ENCODE peak calls at places on chromosomes 3 and 15, in seven cellular contexts. One of them, this sample, is unnamed.

GRCh38 chr15:75067123-75067854 is 43.9 kb downstream of the PPCDC start:
- DNase-seq in pancreas: no peak
- DNase-seq in mucosa of descending colon: no peak
- DNase-seq in body of pancreas: no peak
- DNase-seq in PC-3: peak; percentile 87
- DNase-seq in heart right ventricle: no peak
- DNase-seq in CD4-positive, CD25-positive, alpha-beta regulatory T cell: peak; percentile 42
- DNase-seq in this sample: no peak

GRCh38 chr15:31977812-31978662 is 52.3 kb upstream of the CHRNA7 start:
- DNase-seq in mucosa of descending colon: peak; percentile 79
- DNase-seq in body of pancreas: peak; percentile 58
- DNase-seq in heart right ventricle: peak; percentile 62
- DNase-seq in PC-3: peak; percentile 52
- DNase-seq in pancreas: peak; percentile 90
- DNase-seq in CD4-positive, CD25-positive, alpha-beta regulatory T cell: peak; percentile 36
- DNase-seq in this sample: peak; percentile 68

GRCh38 chr3:52649461-52650210 is 36.1 kb downstream of the PBRM1 start:
- DNase-seq in body of pancreas: no peak
- DNase-seq in heart right ventricle: no peak
- DNase-seq in PC-3: no peak
- DNase-seq in CD4-positive, CD25-positive, alpha-beta regulatory T cell: no peak
- DNase-seq in mucosa of descending colon: no peak
- DNase-seq in pancreas: no peak
- DNase-seq in this sample: no peak

GRCh38 chr3:61985020-61985419 is 388.3 kb downstream of the FEZF2 start:
- DNase-seq in CD4-positive, CD25-positive, alpha-beta regulatory T cell: no peak
- DNase-seq in mucosa of descending colon: no peak
- DNase-seq in body of pancreas: no peak
- DNase-seq in pancreas: no peak
- DNase-seq in heart right ventricle: no peak
- DNase-seq in PC-3: peak; percentile 10
- DNase-seq in this sample: no peak

GRCh38 chr3:40672861-40673260 is 148.1 kb downstream of the ZNF621 start:
- DNase-seq in body of pancreas: no peak
- DNase-seq in mucosa of descending colon: no peak
- DNase-seq in pancreas: no peak
- DNase-seq in heart right ventricle: no peak
- DNase-seq in PC-3: no peak
- DNase-seq in CD4-positive, CD25-positive, alpha-beta regulatory T cell: no peak
- DNase-seq in this sample: no peak

GRCh38 chr3:178155521-178155920 is 380.7 kb upstream of the KCNMB2 start:
- DNase-seq in PC-3: peak; percentile 19
- DNase-seq in heart right ventricle: no peak
- DNase-seq in CD4-positive, CD25-positive, alpha-beta regulatory T cell: no peak
- DNase-seq in pancreas: no peak
- DNase-seq in body of pancreas: no peak
- DNase-seq in mucosa of descending colon: peak; percentile 5
- DNase-seq in this sample: no peak

GRCh38 chr15:70976856-70977255 is 84.2 kb downstream of the LRRC49 start:
- DNase-seq in CD4-positive, CD25-positive, alpha-beta regulatory T cell: no peak
- DNase-seq in heart right ventricle: no peak
- DNase-seq in mucosa of descending colon: no peak
- DNase-seq in pancreas: no peak
- DNase-seq in body of pancreas: no peak
- DNase-seq in PC-3: peak; percentile 45
- DNase-seq in this sample: no peak

GRCh38 chr15:80251505-80252280 is at the start of gene CTXND1:
- DNase-seq in pancreas: peak; percentile 76
- DNase-seq in CD4-positive, CD25-positive, alpha-beta regulatory T cell: no peak
- DNase-seq in mucosa of descending colon: no peak
- DNase-seq in body of pancreas: no peak
- DNase-seq in PC-3: no peak
- DNase-seq in heart right ventricle: no peak
- DNase-seq in this sample: no peak

GRCh38 chr15:40766906-40767837 is 2.6 kb upstream of the C15orf62 start:
- DNase-seq in PC-3: peak; percentile 54
- DNase-seq in mucosa of descending colon: no peak
- DNase-seq in pancreas: no peak
- DNase-seq in body of pancreas: no peak
- DNase-seq in CD4-positive, CD25-positive, alpha-beta regulatory T cell: no peak
- DNase-seq in heart right ventricle: no peak
- DNase-seq in this sample: no peak

GRCh38 chr15:87736921-87737389 is 519.6 kb downstream of the NTRK3 start:
- DNase-seq in heart right ventricle: no peak
- DNase-seq in PC-3: no peak
- DNase-seq in body of pancreas: no peak
- DNase-seq in pancreas: no peak
- DNase-seq in CD4-positive, CD25-positive, alpha-beta regulatory T cell: peak; percentile 57
- DNase-seq in mucosa of descending colon: no peak
- DNase-seq in this sample: no peak

GRCh38 chr3:132984181-132984580 is 54.0 kb upstream of the TMEM108 start:
- DNase-seq in mucosa of descending colon: no peak
- DNase-seq in CD4-positive, CD25-positive, alpha-beta regulatory T cell: no peak
- DNase-seq in pancreas: no peak
- DNase-seq in PC-3: no peak
- DNase-seq in body of pancreas: no peak
- DNase-seq in heart right ventricle: no peak
- DNase-seq in this sample: no peak

GRCh38 chr3:127394984-127395662 is 107.3 kb upstream of the PRR20G start:
- DNase-seq in CD4-positive, CD25-positive, alpha-beta regulatory T cell: no peak
- DNase-seq in heart right ventricle: no peak
- DNase-seq in PC-3: no peak
- DNase-seq in pancreas: no peak
- DNase-seq in body of pancreas: no peak
- DNase-seq in mucosa of descending colon: no peak
- DNase-seq in this sample: no peak

GRCh38 chr3:187112934-187113793 is 26.1 kb downstream of the RPL39L start:
- DNase-seq in PC-3: peak; percentile 66
- DNase-seq in CD4-positive, CD25-positive, alpha-beta regulatory T cell: peak; percentile 52
- DNase-seq in mucosa of descending colon: peak; percentile 12
- DNase-seq in pancreas: no peak
- DNase-seq in body of pancreas: no peak
- DNase-seq in heart right ventricle: no peak
- DNase-seq in this sample: no peak

GRCh38 chr15:83904107-83904720 is 250.3 kb downstream of the ADAMTSL3 start:
- DNase-seq in mucosa of descending colon: peak; percentile 7
- DNase-seq in heart right ventricle: no peak
- DNase-seq in body of pancreas: peak; percentile 39
- DNase-seq in pancreas: no peak
- DNase-seq in CD4-positive, CD25-positive, alpha-beta regulatory T cell: no peak
- DNase-seq in PC-3: no peak
- DNase-seq in this sample: no peak

GRCh38 chr15:67501177-67501835 is 19.6 kb upstream of the C15orf61 start:
- DNase-seq in CD4-positive, CD25-positive, alpha-beta regulatory T cell: peak; percentile 24
- DNase-seq in heart right ventricle: no peak
- DNase-seq in mucosa of descending colon: no peak
- DNase-seq in PC-3: peak; percentile 46
- DNase-seq in body of pancreas: no peak
- DNase-seq in pancreas: no peak
- DNase-seq in this sample: no peak

GRCh38 chr3:30660656-30661055 is 54.3 kb downstream of the TGFBR2 start:
- DNase-seq in body of pancreas: no peak
- DNase-seq in CD4-positive, CD25-positive, alpha-beta regulatory T cell: no peak
- DNase-seq in pancreas: no peak
- DNase-seq in heart right ventricle: no peak
- DNase-seq in PC-3: no peak
- DNase-seq in mucosa of descending colon: no peak
- DNase-seq in this sample: no peak
- H3K4me1 ChIP-seq in body of pancreas: peaks cover 19% of the 10 kb centered on the region
- H3K4me1 ChIP-seq in CD4-positive, CD25-positive, alpha-beta regulatory T cell: peaks cover 89% of the 10 kb centered on the region
- H3K4me1 ChIP-seq in pancreas: no peaks in the 10 kb centered on the region
- H3K4me1 ChIP-seq in heart right ventricle: peaks cover 98% of the 10 kb centered on the region
- H3K4me1 ChIP-seq in PC-3: peaks cover 52% of the 10 kb centered on the region
- H3K4me1 ChIP-seq in mucosa of descending colon: peaks cover 11% of the 10 kb centered on the region
- H3K4me1 ChIP-seq in this sample: no peaks in the 10 kb centered on the region

GRCh38 chr3:82011336-82011735 is 249.9 kb upstream of the GBE1 start:
- DNase-seq in CD4-positive, CD25-positive, alpha-beta regulatory T cell: no peak
- DNase-seq in pancreas: no peak
- DNase-seq in heart right ventricle: no peak
- DNase-seq in body of pancreas: no peak
- DNase-seq in PC-3: no peak
- DNase-seq in mucosa of descending colon: no peak
- DNase-seq in this sample: no peak
- H3K4me1 ChIP-seq in CD4-positive, CD25-positive, alpha-beta regulatory T cell: no peaks in the 10 kb centered on the region
- H3K4me1 ChIP-seq in pancreas: no peaks in the 10 kb centered on the region
- H3K4me1 ChIP-seq in heart right ventricle: no peaks in the 10 kb centered on the region
- H3K4me1 ChIP-seq in body of pancreas: no peaks in the 10 kb centered on the region
- H3K4me1 ChIP-seq in PC-3: peaks cover 1% of the 10 kb centered on the region
- H3K4me1 ChIP-seq in mucosa of descending colon: no peaks in the 10 kb centered on the region
- H3K4me1 ChIP-seq in this sample: no peaks in the 10 kb centered on the region

DNA sequence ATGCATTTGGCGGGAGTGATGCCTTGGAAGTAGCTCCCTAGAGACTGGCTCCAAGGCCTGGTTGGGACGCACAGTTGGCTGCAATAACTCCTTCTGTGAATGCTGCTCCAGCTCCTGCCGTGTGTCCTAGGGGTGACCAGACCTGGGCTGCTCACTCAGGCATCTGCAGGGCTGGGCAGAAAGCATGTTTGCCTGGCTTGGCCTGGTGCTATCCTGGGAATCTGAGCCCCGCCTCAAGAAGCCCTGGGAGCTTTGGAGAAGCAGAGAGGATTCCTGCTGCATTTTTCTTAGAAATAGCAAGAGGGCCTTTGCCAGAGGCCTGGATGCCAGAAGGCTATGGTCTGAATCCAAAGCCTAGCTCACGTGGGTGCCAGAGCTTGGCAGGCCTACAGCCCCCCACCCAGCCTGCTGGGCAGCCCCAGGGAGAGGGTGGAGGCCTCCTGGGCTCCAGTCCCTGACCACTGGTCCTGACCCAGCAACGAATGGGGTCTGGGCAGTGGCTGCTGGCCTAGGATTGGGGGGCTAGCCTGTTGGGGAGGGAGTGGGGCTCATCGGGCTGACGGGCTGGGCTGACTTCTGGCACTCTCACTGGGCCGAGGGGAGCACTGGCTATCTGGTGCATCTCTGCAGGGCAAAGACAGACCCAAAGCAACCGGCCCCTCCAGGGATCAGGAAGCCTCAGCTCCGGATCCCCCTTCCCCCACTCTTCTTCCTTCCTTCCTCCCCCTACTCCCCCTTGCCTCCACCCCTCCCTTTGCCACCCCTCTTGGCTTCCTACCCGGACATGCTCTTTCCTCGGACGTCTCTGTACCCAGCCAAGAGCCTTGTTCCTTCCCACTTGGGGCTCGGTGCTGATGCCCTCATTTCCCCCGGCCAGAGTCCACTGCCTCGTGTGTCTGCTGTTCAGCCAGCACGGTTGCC is 10.5 kb downstream of the SEMA3F start:
- DNase-seq in PC-3: peak; percentile 63
- DNase-seq in body of pancreas: no peak
- DNase-seq in pancreas: no peak
- DNase-seq in mucosa of descending colon: no peak
- DNase-seq in CD4-positive, CD25-positive, alpha-beta regulatory T cell: no peak
- DNase-seq in heart right ventricle: peak; percentile 44
- DNase-seq in this sample: no peak
- H3K4me1 ChIP-seq in PC-3: peaks cover 88% of the 10 kb centered on the region
- H3K4me1 ChIP-seq in body of pancreas: peaks cover 5% of the 10 kb centered on the region
- H3K4me1 ChIP-seq in pancreas: no peaks in the 10 kb centered on the region
- H3K4me1 ChIP-seq in mucosa of descending colon: peaks cover 30% of the 10 kb centered on the region
- H3K4me1 ChIP-seq in CD4-positive, CD25-positive, alpha-beta regulatory T cell: no peaks in the 10 kb centered on the region
- H3K4me1 ChIP-seq in heart right ventricle: peaks cover 100% of the 10 kb centered on the region
- H3K4me1 ChIP-seq in this sample: peaks cover 23% of the 10 kb centered on the region

GRCh38 chr3:184832903-184833302 is 20.9 kb downstream of the VPS8 start:
- DNase-seq in body of pancreas: no peak
- DNase-seq in pancreas: no peak
- DNase-seq in mucosa of descending colon: no peak
- DNase-seq in heart right ventricle: no peak
- DNase-seq in PC-3: no peak
- DNase-seq in CD4-positive, CD25-positive, alpha-beta regulatory T cell: no peak
- DNase-seq in this sample: no peak
- H3K4me1 ChIP-seq in body of pancreas: no peaks in the 10 kb centered on the region
- H3K4me1 ChIP-seq in pancreas: no peaks in the 10 kb centered on the region
- H3K4me1 ChIP-seq in mucosa of descending colon: no peaks in the 10 kb centered on the region
- H3K4me1 ChIP-seq in heart right ventricle: peaks cover 16% of the 10 kb centered on the region
- H3K4me1 ChIP-seq in PC-3: no peaks in the 10 kb centered on the region
- H3K4me1 ChIP-seq in CD4-positive, CD25-positive, alpha-beta regulatory T cell: no peaks in the 10 kb centered on the region
- H3K4me1 ChIP-seq in this sample: no peaks in the 10 kb centered on the region

GRCh38 chr15:25799906-25800700 is 63.0 kb downstream of the ATP10A start:
- DNase-seq in CD4-positive, CD25-positive, alpha-beta regulatory T cell: no peak
- DNase-seq in heart right ventricle: no peak
- DNase-seq in mucosa of descending colon: no peak
- DNase-seq in PC-3: no peak
- DNase-seq in pancreas: no peak
- DNase-seq in body of pancreas: no peak
- DNase-seq in this sample: no peak
- H3K4me1 ChIP-seq in CD4-positive, CD25-positive, alpha-beta regulatory T cell: no peaks in the 10 kb centered on the region
- H3K4me1 ChIP-seq in heart right ventricle: peaks cover 11% of the 10 kb centered on the region
- H3K4me1 ChIP-seq in mucosa of descending colon: no peaks in the 10 kb centered on the region
- H3K4me1 ChIP-seq in PC-3: no peaks in the 10 kb centered on the region
- H3K4me1 ChIP-seq in pancreas: no peaks in the 10 kb centered on the region
- H3K4me1 ChIP-seq in body of pancreas: no peaks in the 10 kb centered on the region
- H3K4me1 ChIP-seq in this sample: no peaks in the 10 kb centered on the region

DNA sequence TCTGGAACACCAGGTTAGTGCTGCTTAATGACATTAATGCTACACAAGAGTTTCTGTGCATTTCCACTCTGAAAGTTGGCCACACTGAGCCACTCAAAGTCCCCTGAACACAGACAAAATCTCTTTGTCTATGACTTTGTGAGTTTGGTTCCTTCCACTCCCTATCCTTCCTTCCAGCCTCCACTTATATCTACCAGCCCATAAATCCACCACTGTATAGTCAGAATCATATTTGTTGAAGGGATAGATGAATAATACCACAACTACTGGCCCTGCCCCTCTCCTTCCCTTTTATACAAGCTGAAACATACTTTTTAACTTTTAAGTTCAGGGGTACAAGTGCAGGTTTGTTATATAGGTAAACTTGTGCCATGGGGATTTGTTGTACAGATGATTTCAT is 127.5 kb downstream of the ABHD5 start:
- DNase-seq in pancreas: no peak
- DNase-seq in CD4-positive, CD25-positive, alpha-beta regulatory T cell: no peak
- DNase-seq in heart right ventricle: no peak
- DNase-seq in mucosa of descending colon: no peak
- DNase-seq in PC-3: no peak
- DNase-seq in body of pancreas: no peak
- DNase-seq in this sample: no peak
- H3K4me1 ChIP-seq in pancreas: no peaks in the 10 kb centered on the region
- H3K4me1 ChIP-seq in CD4-positive, CD25-positive, alpha-beta regulatory T cell: no peaks in the 10 kb centered on the region
- H3K4me1 ChIP-seq in heart right ventricle: no peaks in the 10 kb centered on the region
- H3K4me1 ChIP-seq in mucosa of descending colon: no peaks in the 10 kb centered on the region
- H3K4me1 ChIP-seq in PC-3: no peaks in the 10 kb centered on the region
- H3K4me1 ChIP-seq in body of pancreas: no peaks in the 10 kb centered on the region
- H3K4me1 ChIP-seq in this sample: no peaks in the 10 kb centered on the region

DNA sequence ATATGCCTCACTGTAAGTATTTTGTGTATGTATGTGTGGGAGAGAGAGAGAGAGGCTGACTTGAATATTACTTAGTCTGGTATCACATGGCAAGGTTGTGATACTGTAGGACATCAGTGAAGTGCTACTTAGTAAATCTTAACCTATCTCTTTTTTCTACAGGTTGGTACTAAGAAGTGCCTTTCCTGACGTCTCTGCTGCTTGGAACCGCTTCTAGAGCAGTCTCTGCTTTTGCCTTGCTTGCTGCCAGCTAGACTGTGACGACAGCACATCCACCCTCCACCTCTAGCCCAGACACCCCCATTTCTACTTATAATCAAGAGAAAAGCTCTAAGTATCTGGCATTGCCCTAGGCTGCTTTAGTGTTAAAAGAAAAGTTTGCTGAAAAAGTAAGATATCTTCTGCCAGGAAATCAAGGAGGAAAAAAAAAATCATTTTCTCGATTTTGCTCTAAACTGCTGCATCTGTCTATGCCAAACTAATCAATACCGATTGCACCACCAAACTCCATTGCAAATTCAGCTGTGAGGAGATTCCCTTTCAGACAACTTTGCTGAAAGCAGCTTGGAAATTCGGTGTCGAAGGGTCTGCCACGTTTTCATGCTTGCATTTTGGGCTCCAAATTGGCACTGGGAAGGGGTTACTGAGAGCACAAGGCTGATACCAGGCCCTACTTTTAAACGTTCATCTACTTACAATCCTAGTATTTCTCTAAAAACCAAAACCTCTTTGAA is 30.7 kb downstream of the MBNL1 start:
- DNase-seq in body of pancreas: peak; percentile 19
- DNase-seq in PC-3: no peak
- DNase-seq in pancreas: no peak
- DNase-seq in mucosa of descending colon: no peak
- DNase-seq in CD4-positive, CD25-positive, alpha-beta regulatory T cell: peak; percentile 64
- DNase-seq in heart right ventricle: no peak
- DNase-seq in this sample: no peak
- H3K4me1 ChIP-seq in body of pancreas: peaks cover 73% of the 10 kb centered on the region
- H3K4me1 ChIP-seq in PC-3: peaks cover 45% of the 10 kb centered on the region
- H3K4me1 ChIP-seq in pancreas: peaks cover 46% of the 10 kb centered on the region
- H3K4me1 ChIP-seq in mucosa of descending colon: peaks cover 72% of the 10 kb centered on the region
- H3K4me1 ChIP-seq in CD4-positive, CD25-positive, alpha-beta regulatory T cell: peaks cover 97% of the 10 kb centered on the region
- H3K4me1 ChIP-seq in heart right ventricle: peaks cover 99% of the 10 kb centered on the region
- H3K4me1 ChIP-seq in this sample: peaks cover 3% of the 10 kb centered on the region